ENCODE peak calls at places on chromosomes 1 and 21, in four cellular contexts. Y is activated naive CD4-positive, alpha-beta T cell; G is uterus; Q is C1 segment of cervical spinal cord. L is an unnamed sample.

GRCh38 chr1:236524142-236524891 is 535 bp downstream of the LGALS8 start:
- DNase-seq in Y (peak), G (peak), Q (peak), L (no peak)

GRCh38 chr1:207848234-207848633 is 62.7 kb downstream of the CD34 start:
- DNase-seq in Y (no peak), G (no peak), Q (no peak), L (peak)

GRCh38 chr1:193123751-193124150 is 1.9 kb downstream of the CDC73 start:
- DNase-seq in Y (no peak), G (no peak), Q (no peak), L (no peak)

GRCh38 chr1:206702803-206703202 is 18.1 kb downstream of the MAPKAPK2 start:
- DNase-seq in Y (no peak), G (no peak), Q (no peak), L (no peak)

GRCh38 chr1:236502579-236502971 is 21.2 kb upstream of the LGALS8 start:
- DNase-seq in Y (no peak), G (no peak), Q (no peak), L (no peak)

GRCh38 chr1:31736675-31737074 is 27.5 kb downstream of the ADGRB2 start:
- DNase-seq in Y (no peak), G (no peak), Q (no peak), L (no peak)

GRCh38 chr1:84836145-84836544 is 56.9 kb downstream of the LPAR3 start:
- DNase-seq in Y (no peak), G (no peak), Q (no peak), L (no peak)

GRCh38 chr1:180950321-180950720 is 37.6 kb downstream of the KIAA1614 start:
- DNase-seq in Y (no peak), G (no peak), Q (no peak), L (no peak)

GRCh38 chr1:75087278-75087677 is 46.9 kb upstream of the LHX8 start:
- DNase-seq in Y (no peak), G (no peak), Q (no peak), L (no peak)

GRCh38 chr1:116345830-116346229 is 27.2 kb upstream of the ATP1A1 start:
- DNase-seq in Y (peak), G (no peak), Q (no peak), L (no peak)

GRCh38 chr1:222815367-222815765 is 527 bp downstream of the DISP1 start:
- DNase-seq in Y (no peak), G (no peak), Q (no peak), L (no peak)

GRCh38 chr1:41622402-41622801 is 137.9 kb upstream of the EDN2 start:
- DNase-seq in Y (no peak), G (no peak), Q (no peak), L (no peak)

GRCh38 chr1:204975568-204976235 is 67.3 kb upstream of the CNTN2 start:
- DNase-seq in Y (peak), G (peak), Q (no peak), L (peak)

GRCh38 chr21:40615503-40616376 is 231.2 kb downstream of the DSCAM start:
- DNase-seq in Y (no peak), G (no peak), Q (no peak), L (no peak)

GRCh38 chr1:44227211-44227610 is 13.9 kb downstream of the DMAP1 start:
- DNase-seq in Y (no peak), G (no peak), Q (no peak), L (no peak)

GRCh38 chr1:159211331-159212136 is 6.9 kb downstream of the ACKR1 start:
- DNase-seq in Y (no peak), G (no peak), Q (no peak), L (peak)

GRCh38 chr1:180270767-180271639 is 40.9 kb downstream of the LHX4 start:
- DNase-seq in Y (no peak), G (no peak), Q (no peak), L (no peak)

GRCh38 chr1:191641420-191642215 is 516.6 kb upstream of the RGS18 start:
- DNase-seq in Y (no peak), G (no peak), Q (no peak), L (no peak)

L was measured in tibial nerve.